ENCODE peak calls at places on chromosomes 7 and 10, in five cellular contexts. H is GM13976, A is AG08396, T is H7, E is NCI-H345. M is an unnamed sample.

GRCh38 chr7:106598663-106599342 is 62.2 kb downstream of the CCDC71L start:
- DNase-seq in E (peak), H (peak), T (peak), A (peak), M (peak)

GRCh38 chr10:80501381-80501912 is 36.3 kb upstream of the SH2D4B start:
- DNase-seq in E (no peak), T (no peak), A (no peak), H (no peak), M (no peak)

GRCh38 chr10:42983595-42983990 is 93.3 kb upstream of the RET start:
- DNase-seq in T (no peak), H (no peak), E (no peak), A (no peak), M (no peak)

GRCh38 chr7:85294176-85294575 is 107.3 kb upstream of the SEMA3D start:
- DNase-seq in T (no peak), H (no peak), A (no peak), E (no peak), M (no peak)

GRCh38 chr10:132509506-132510173 is 27.9 kb upstream of the INPP5A start:
- DNase-seq in A (no peak), T (peak), H (peak), E (no peak), M (no peak)

GRCh38 chr10:71230656-71231025 is 18.3 kb downstream of the UNC5B start:
- DNase-seq in E (no peak), T (no peak), A (no peak), H (no peak), M (no peak)

GRCh38 chr10:13685885-13686284 is 99.1 kb downstream of the PRPF18 start:
- DNase-seq in A (no peak), H (no peak), T (no peak), E (no peak), M (no peak)

GRCh38 chr10:60911216-60911615 is 32.8 kb downstream of the RHOBTB1 start:
- DNase-seq in E (no peak), T (no peak), H (no peak), A (no peak), M (no peak)

GRCh38 chr10:98299341-98299740 is 31.3 kb upstream of the LOXL4 start:
- DNase-seq in E (no peak), A (no peak), T (peak), H (no peak), M (no peak)

GRCh38 chr10:72567421-72567820 is 58.5 kb downstream of the MICU1 start:
- DNase-seq in H (no peak), A (peak), T (no peak), E (no peak), M (no peak)

GRCh38 chr10:11017575-11018425 is at the start of gene CELF2:
- DNase-seq in T (peak), E (peak), A (peak), H (peak), M (peak)

GRCh38 chr7:55980266-55980665 is 15.9 kb downstream of the NIPSNAP2 start:
- DNase-seq in A (no peak), T (no peak), H (no peak), E (no peak), M (no peak)

M was measured in midbrain.